ENCODE peak calls at places on chromosome 6, in seven cellular contexts. O, Y, X, F, T, W and V are unnamed samples.

GRCh38 chr6:13413466-13413862 is 73.9 kb downstream of the GFOD1 start:
- DNase-seq in F (no peak), T (peak; percentile 83), X (peak; percentile 34), W (no peak), O (no peak), Y (no peak), V (no peak)

GRCh38 chr6:39688494-39688893 is 36.7 kb downstream of the KIF6 start:
- DNase-seq in X (peak; percentile 87), F (peak; percentile 10), Y (no peak), W (no peak), O (no peak), T (no peak), V (peak; percentile 70)

GRCh38 chr6:113695506-113695905 is 161.6 kb upstream of the MARCKS start:
- DNase-seq in T (no peak), W (no peak), Y (no peak), X (peak; percentile 48), O (no peak), F (no peak), V (peak; percentile 18)

GRCh38 chr6:150494236-150494635 is 105.4 kb upstream of the PLEKHG1 start:
- DNase-seq in X (peak; percentile 30), W (no peak), F (no peak), Y (no peak), T (no peak), O (no peak), V (no peak)

GRCh38 chr6:16319813-16320532 is 81.6 kb downstream of the GMPR start:
- DNase-seq in Y (peak; percentile 92), W (peak; percentile 80), F (peak; percentile 94), T (no peak), X (peak; percentile 96), O (peak; percentile 56), V (peak; percentile 99)

GRCh38 chr6:79230149-79230548 is 4.3 kb downstream of the HMGN3 start:
- DNase-seq in O (no peak), T (no peak), F (no peak), X (no peak), Y (no peak), W (no peak), V (no peak)

GRCh38 chr6:42046491-42047219 is 3.7 kb upstream of the TAF8 start:
- DNase-seq in T (no peak), F (peak; percentile 34), W (peak; percentile 39), O (no peak), X (peak; percentile 77), Y (peak; percentile 31), V (peak; percentile 25)

GRCh38 chr6:109406196-109406595 is 23.9 kb upstream of the CD164 start:
- DNase-seq in W (no peak), T (no peak), F (peak; percentile 38), X (peak; percentile 94), Y (no peak), O (no peak), V (peak; percentile 32)

GRCh38 chr6:137903274-137903932 is 36.3 kb downstream of the TNFAIP3 start:
- DNase-seq in T (no peak), F (no peak), W (no peak), Y (no peak), O (no peak), X (no peak), V (no peak)

GRCh38 chr6:142867988-142868818 is 76.8 kb downstream of the HIVEP2 start:
- DNase-seq in T (no peak), O (no peak), X (peak; percentile 58), Y (no peak), W (no peak), F (no peak), V (no peak)

GRCh38 chr6:24313477-24314141 is 44.2 kb downstream of the DCDC2 start:
- DNase-seq in T (no peak), F (peak; percentile 85), X (peak; percentile 14), Y (no peak), W (no peak), O (no peak), V (peak; percentile 85)

GRCh38 chr6:10431423-10432164 is 16.7 kb upstream of the TFAP2A start:
- DNase-seq in X (no peak), T (no peak), W (no peak), O (no peak), F (peak; percentile 60), Y (no peak), V (peak; percentile 67)

GRCh38 chr6:108581932-108582500 is 21.3 kb downstream of the FOXO3 start:
- DNase-seq in Y (no peak), F (no peak), X (peak; percentile 49), W (no peak), T (no peak), O (no peak), V (no peak)

GRCh38 chr6:35161776-35162607 is 20.9 kb upstream of the TCP11 start:
- DNase-seq in Y (peak; percentile 10), X (peak; percentile 44), O (no peak), T (peak; percentile 87), F (no peak), W (no peak), V (no peak)

GRCh38 chr6:31702421-31702818 is 704 bp downstream of the ABHD16A start:
- DNase-seq in W (peak; percentile 68), Y (no peak), F (no peak), T (no peak), O (no peak), X (no peak), V (no peak)

GRCh38 chr6:131819507-131820228 is 11.8 kb downstream of the ENPP1 start:
- DNase-seq in F (peak; percentile 13), O (no peak), T (no peak), X (peak; percentile 79), Y (no peak), W (no peak), V (peak; percentile 79)

GRCh38 chr6:118705799-118706481 is 54.5 kb upstream of the CEP85L start:
- DNase-seq in X (peak; percentile 58), F (peak; percentile 51), Y (no peak), T (no peak), W (peak; percentile 58), O (peak; percentile 2), V (peak; percentile 55)

GRCh38 chr6:134295953-134296553 is 21.9 kb downstream of the SGK1 start:
- DNase-seq in W (no peak), O (no peak), X (peak; percentile 99), T (no peak), Y (peak; percentile 43), F (peak; percentile 99), V (peak; percentile 99)

GRCh38 chr6:48087448-48087847 is 23.5 kb downstream of the PTCHD4 start:
- DNase-seq in Y (peak; percentile 64), X (peak; percentile 72), F (peak; percentile 61), O (no peak), W (no peak), T (no peak), V (peak; percentile 63)

GRCh38 chr6:30861257-30862048 is 22.9 kb upstream of the DDR1 start:
- DNase-seq in X (no peak), O (no peak), T (no peak), W (no peak), Y (no peak), F (no peak), V (no peak)

GRCh38 chr6:35327349-35328027 is 14.9 kb upstream of the PPARD start:
- DNase-seq in X (peak; percentile 50), Y (peak; percentile 72), O (peak; percentile 65), W (peak; percentile 89), F (peak; percentile 73), T (no peak), V (peak; percentile 72)

GRCh38 chr6:117194978-117195377 is 70.4 kb upstream of the VGLL2 start:
- DNase-seq in Y (peak; percentile 68), X (no peak), T (no peak), F (no peak), O (no peak), W (no peak), V (no peak)

GRCh38 chr6:30007132-30007764 is 53.8 kb upstream of the POLR1H start:
- DNase-seq in T (peak; percentile 59), W (peak; percentile 29), F (no peak), X (no peak), O (no peak), Y (peak; percentile 71), V (no peak)

GRCh38 chr6:129498556-129498940 is 211.4 kb downstream of the ARHGAP18 start:
- DNase-seq in O (no peak), W (no peak), Y (no peak), X (peak; percentile 79), F (peak; percentile 81), T (no peak), V (peak; percentile 73)

GRCh38 chr6:106186714-106187113 is 100.6 kb downstream of the PRDM1 start:
- DNase-seq in O (no peak), T (no peak), Y (no peak), W (no peak), F (no peak), X (no peak), V (no peak)

GRCh38 chr6:47479156-47479541 is 1.6 kb downstream of the CD2AP start:
- DNase-seq in O (no peak), Y (no peak), X (peak; percentile 31), W (no peak), F (peak; percentile 39), T (no peak), V (peak; percentile 17)

GRCh38 chr6:79589701-79590100 is 41.4 kb upstream of the SH3BGRL2 start:
- DNase-seq in X (no peak), T (no peak), W (no peak), O (no peak), F (no peak), Y (no peak), V (no peak)

GRCh38 chr6:97405818-97406409 is 122.9 kb upstream of the MMS22L start:
- DNase-seq in T (no peak), O (no peak), F (no peak), W (no peak), Y (no peak), X (no peak), V (no peak)

GRCh38 chr6:98716341-98716740 is 118.0 kb upstream of the POU3F2 start:
- DNase-seq in Y (no peak), X (no peak), W (no peak), T (no peak), F (no peak), O (no peak), V (peak; percentile 6)

GRCh38 chr6:144405173-144405572 is 120.0 kb downstream of the UTRN start:
- DNase-seq in W (no peak), Y (no peak), F (no peak), X (peak; percentile 57), O (no peak), T (no peak), V (peak; percentile 21)

GRCh38 chr6:147040041-147040440 is 164.2 kb upstream of the STXBP5 start:
- DNase-seq in W (no peak), F (no peak), O (no peak), T (no peak), Y (no peak), X (peak; percentile 37), V (no peak)

GRCh38 chr6:133890941-133891813 is 2.3 kb downstream of the TCF21 start:
- DNase-seq in O (no peak), W (peak; percentile 43), X (peak; percentile 12), T (no peak), F (peak; percentile 37), Y (peak; percentile 55), V (peak; percentile 40)

GRCh38 chr6:74044417-74045096 is 348.6 kb downstream of the CD109 start:
- DNase-seq in Y (no peak), O (no peak), F (peak; percentile 60), X (peak; percentile 82), W (no peak), T (no peak), V (peak; percentile 72)

GRCh38 chr6:130848945-130849344 is 21.7 kb downstream of the SMLR1 start:
- DNase-seq in T (no peak), W (peak; percentile 63), O (no peak), F (peak; percentile 54), X (peak; percentile 8), Y (no peak), V (peak; percentile 29)

GRCh38 chr6:147586044-147586443 is 77.6 kb downstream of the SAMD5 start:
- DNase-seq in F (no peak), X (peak; percentile 39), Y (peak; percentile 22), W (no peak), O (no peak), T (peak; percentile 78), V (no peak)

GRCh38 chr6:125986956-125987617 is 747 bp downstream of the TRMT11 start:
- DNase-seq in T (no peak), W (no peak), O (no peak), X (peak; percentile 36), Y (peak; percentile 62), F (peak; percentile 56), V (peak; percentile 35)